ENCODE peak calls at places on chromosomes 3 and 15, in nine cellular contexts. Y is NB4, L is glutamatergic neuron, C is endothelial cell, P is transverse colon, N is MCF 10A, W is thoracic aorta, R is RWPE1, J is spleen. S is an unnamed sample.

GRCh38 chr15:99717129-99718024 is 15.9 kb downstream of the LYSMD4 start:
- DNase-seq in Y (no peak), L (peak; percentile 29), C (no peak), P (no peak), N (no peak), W (no peak), R (no peak), J (peak; percentile 69), S (no peak)

GRCh38 chr15:75817151-75817935 is 25.9 kb upstream of the UBE2Q2 start:
- DNase-seq in Y (no peak), L (no peak), C (no peak), P (no peak), N (no peak), W (no peak), R (no peak), J (no peak), S (no peak)

GRCh38 chr3:58198362-58198761 is 12.4 kb downstream of the DNASE1L3 start:
- DNase-seq in Y (no peak), L (no peak), C (no peak), P (no peak), N (no peak), W (no peak), R (no peak), J (no peak), S (no peak)

GRCh38 chr3:12719984-12720656 is 38.9 kb downstream of the TMEM40 start:
- DNase-seq in Y (peak; percentile 79), L (peak; percentile 71), C (peak; percentile 81), P (peak; percentile 78), N (peak; percentile 84), W (peak; percentile 51), R (peak; percentile 71), J (peak; percentile 90), S (peak; percentile 64)

GRCh38 chr3:100370751-100371150 is 30.1 kb downstream of the TOMM70 start:
- DNase-seq in Y (no peak), L (no peak), C (no peak), P (no peak), N (no peak), W (no peak), R (no peak), J (no peak), S (no peak)

GRCh38 chr3:13346481-13347389 is 73.4 kb downstream of the NUP210 start:
- DNase-seq in Y (no peak), L (no peak), C (peak; percentile 28), P (peak; percentile 17), N (no peak), W (no peak), R (peak; percentile 1), J (peak; percentile 86), S (no peak)

GRCh38 chr3:120275553-120276092 is 9.4 kb downstream of the GPR156 start:
- DNase-seq in Y (no peak), L (no peak), C (no peak), P (no peak), N (no peak), W (no peak), R (no peak), J (no peak), S (no peak)

GRCh38 chr15:100725121-100726069 is 123.0 kb downstream of the ASB7 start:
- DNase-seq in Y (no peak), L (no peak), C (no peak), P (no peak), N (peak; percentile 29), W (no peak), R (no peak), J (no peak), S (no peak)

GRCh38 chr3:131802029-131802428 is 232.8 kb downstream of the CPNE4 start:
- DNase-seq in Y (no peak), L (no peak), C (no peak), P (no peak), N (no peak), W (no peak), R (no peak), J (no peak), S (no peak)

GRCh38 chr15:63870403-63871209 is 36.9 kb upstream of the HERC1 start:
- DNase-seq in Y (peak; percentile 64), L (no peak), C (peak; percentile 74), P (no peak), N (peak; percentile 75), W (no peak), R (peak; percentile 70), J (no peak), S (no peak)

GRCh38 chr15:87144775-87145174 is 1065.1 kb downstream of the AGBL1 start:
- DNase-seq in Y (no peak), L (no peak), C (no peak), P (no peak), N (peak; percentile 3), W (no peak), R (no peak), J (no peak), S (no peak)

GRCh38 chr3:141729240-141729639 is 8.9 kb upstream of the RNF7 start:
- DNase-seq in Y (no peak), L (no peak), C (no peak), P (no peak), N (no peak), W (no peak), R (no peak), J (no peak), S (no peak)
- TF ChIP-seq CTCF in Y (no peak), L (no peak), C (no peak), P (no peak), N (no peak), W (no peak), R (no peak), J (no peak), S (peak; percentile 18)

GRCh38 chr3:188390775-188391443 is 237.0 kb downstream of the LPP start:
- DNase-seq in Y (no peak), L (no peak), C (no peak), P (no peak), N (no peak), W (no peak), R (no peak), J (no peak), S (no peak)
- TF ChIP-seq CTCF in Y (no peak), L (no peak), C (no peak), P (no peak), N (no peak), W (no peak), R (no peak), J (no peak), S (no peak)

GRCh38 chr3:9916346-9916733 is 558 bp upstream of the IL17RC start:
- DNase-seq in Y (no peak), L (peak; percentile 36), C (no peak), P (no peak), N (no peak), W (no peak), R (no peak), J (peak; percentile 59), S (no peak)

GRCh38 chr3:9916734-9917680 is at the start of gene IL17RC:
- DNase-seq in Y (peak; percentile 59), L (peak; percentile 80), C (peak; percentile 64), P (peak; percentile 92), N (peak; percentile 97), W (peak; percentile 69), R (peak; percentile 88), J (peak; percentile 90), S (peak; percentile 27)

GRCh38 chr3:9914559-9915251 is 2.2 kb upstream of the IL17RC start:
- DNase-seq in Y (peak; percentile 92), L (no peak), C (no peak), P (no peak), N (no peak), W (no peak), R (no peak), J (peak; percentile 69), S (no peak)

GRCh38 chr3:9914011-9914410 is 2.9 kb upstream of the IL17RC start:
- DNase-seq in Y (no peak), L (no peak), C (no peak), P (no peak), N (no peak), W (no peak), R (no peak), J (no peak), S (no peak)

GRCh38 chr3:9915252-9916141 is 1.4 kb upstream of the IL17RC start:
- DNase-seq in Y (peak; percentile 78), L (peak; percentile 82), C (peak; percentile 66), P (peak; percentile 77), N (no peak), W (no peak), R (no peak), J (peak; percentile 89), S (peak; percentile 58)
- TF ChIP-seq CTCF in Y (no peak), L (no peak), C (no peak), P (peak; percentile 54), N (no peak), W (peak; percentile 47), R (no peak), J (no peak), S (peak; percentile 51)

GRCh38 chr3:107271787-107272387 is 105.4 kb upstream of the CCDC54 start:
- DNase-seq in Y (peak; percentile 32), L (no peak), C (no peak), P (no peak), N (peak; percentile 56), W (no peak), R (peak; percentile 41), J (no peak), S (no peak)
- TF ChIP-seq CTCF in Y (peak; percentile 22), L (peak; percentile 61), C (peak; percentile 68), P (peak; percentile 54), N (peak; percentile 54), W (peak; percentile 54), R (peak; percentile 80), J (peak; percentile 64), S (peak; percentile 83)

GRCh38 chr3:54899273-54899672 is 28.6 kb downstream of the LRTM1 start:
- DNase-seq in Y (no peak), L (no peak), C (no peak), P (no peak), N (no peak), W (no peak), R (no peak), J (no peak), S (no peak)

GRCh38 chr3:54897028-54897711 is 30.7 kb downstream of the LRTM1 start:
- DNase-seq in Y (no peak), L (no peak), C (no peak), P (no peak), N (no peak), W (no peak), R (no peak), J (no peak), S (no peak)

GRCh38 chr3:54902286-54902685 is 25.6 kb downstream of the LRTM1 start:
- DNase-seq in Y (no peak), L (no peak), C (no peak), P (no peak), N (no peak), W (no peak), R (no peak), J (no peak), S (no peak)

GRCh38 chr3:54905230-54905888 is 22.5 kb downstream of the LRTM1 start:
- DNase-seq in Y (no peak), L (no peak), C (no peak), P (no peak), N (no peak), W (no peak), R (no peak), J (no peak), S (no peak)

GRCh38 chr3:54900954-54901591 is 26.8 kb downstream of the LRTM1 start:
- DNase-seq in Y (no peak), L (peak; percentile 19), C (no peak), P (no peak), N (no peak), W (no peak), R (no peak), J (no peak), S (no peak)
- TF ChIP-seq CTCF in Y (no peak), L (no peak), C (no peak), P (no peak), N (no peak), W (no peak), R (no peak), J (no peak), S (no peak)